ENCODE peak calls at places on chromosomes 4 and X, in ten cellular contexts. Y, I, W, U, F, R, T, H, X and P are unnamed samples.

GRCh38 chrX:97334850-97335249 is 451.1 kb downstream of the RPA4 start:
- DNase-seq in Y (no peak), I (no peak), W (no peak), U (no peak), F (no peak), R (no peak), T (no peak), H (no peak), X (no peak), P (no peak)

GRCh38 chrX:120125444-120125843 is 9.7 kb upstream of the RHOXF1 start:
- DNase-seq in Y (no peak), I (no peak), W (no peak), U (no peak), F (no peak), R (no peak), T (no peak), H (no peak), X (no peak), P (no peak)

GRCh38 chrX:9835585-9836210 is 49.5 kb downstream of the SHROOM2 start:
- DNase-seq in Y (no peak), I (no peak), W (no peak), U (peak), F (no peak), R (no peak), T (no peak), H (no peak), X (no peak), P (no peak)

GRCh38 chrX:137562096-137562495 is 3.8 kb upstream of the ZIC3 start:
- DNase-seq in Y (no peak), I (no peak), W (no peak), U (no peak), F (no peak), R (no peak), T (no peak), H (no peak), X (no peak), P (no peak)

GRCh38 chr4:74308215-74308614 is at the start of gene EPGN:
- DNase-seq in Y (no peak), I (peak), W (no peak), U (peak), F (no peak), R (no peak), T (no peak), H (no peak), X (no peak), P (no peak)

GRCh38 chr4:185383451-185383850 is 12.3 kb downstream of the LRP2BP start:
- DNase-seq in Y (no peak), I (no peak), W (no peak), U (no peak), F (no peak), R (no peak), T (no peak), H (no peak), X (no peak), P (no peak)

GRCh38 chrX:30971761-30972603 is 82.9 kb upstream of the TAB3 start:
- DNase-seq in Y (peak), I (peak), W (no peak), U (peak), F (peak), R (peak), T (peak), H (no peak), X (no peak), P (peak)

GRCh38 chr4:117422272-117422671 is 336.9 kb upstream of the TRAM1L1 start:
- DNase-seq in Y (no peak), I (no peak), W (no peak), U (no peak), F (no peak), R (no peak), T (no peak), H (no peak), X (no peak), P (no peak)

GRCh38 chr4:54192811-54193210 is 36.3 kb upstream of the PDGFRA start:
- DNase-seq in Y (no peak), I (no peak), W (no peak), U (no peak), F (no peak), R (no peak), T (no peak), H (no peak), X (no peak), P (no peak)

GRCh38 chr4:141121768-141122415 is 11.4 kb downstream of the RNF150 start:
- DNase-seq in Y (no peak), I (no peak), W (no peak), U (no peak), F (no peak), R (no peak), T (no peak), H (no peak), X (no peak), P (no peak)

GRCh38 chr4:2413821-2414610 is 4.4 kb downstream of the ZFYVE28 start:
- DNase-seq in Y (peak), I (peak), W (no peak), U (peak), F (no peak), R (no peak), T (no peak), H (peak), X (no peak), P (no peak)

GRCh38 chr4:153782567-153782966 is 6.3 kb downstream of the SFRP2 start:
- DNase-seq in Y (no peak), I (peak), W (no peak), U (no peak), F (no peak), R (no peak), T (no peak), H (no peak), X (no peak), P (no peak)